ENCODE peak calls at places on chromosomes 7 and 10, in five cellular contexts. P is A549, K is T1000, E is iPS-NIHi11, I is activated gamma-delta T cell treated with Interleukin-2 at 50 U/mL for 16 hours. V is an unnamed sample.

GRCh38 chr10:132411561-132412253 is 14.7 kb downstream of the PWWP2B start:
- DNase-seq in P (no peak), K (no peak), E (no peak), I (no peak), V (no peak)

GRCh38 chr7:42981595-42981994 is 49.4 kb downstream of the MRPL32 start:
- DNase-seq in P (no peak), K (no peak), E (no peak), I (no peak), V (no peak)

GRCh38 chr10:6406220-6407033 is 173.6 kb downstream of the PRKCQ start:
- DNase-seq in P (peak), K (no peak), E (no peak), I (no peak), V (no peak)

GRCh38 chr10:77628906-77629730 is 8.5 kb downstream of the KCNMA1 start:
- DNase-seq in P (no peak), K (peak), E (no peak), I (no peak), V (no peak)

GRCh38 chr10:132660385-132660784 is 122.8 kb downstream of the INPP5A start:
- DNase-seq in P (no peak), K (no peak), E (no peak), I (no peak), V (no peak)

GRCh38 chr7:3753868-3754267 is 452.8 kb downstream of the SDK1 start:
- DNase-seq in P (no peak), K (no peak), E (no peak), I (no peak), V (no peak)

GRCh38 chr7:55160539-55160938 is 141.7 kb downstream of the EGFR start:
- DNase-seq in P (no peak), K (no peak), E (no peak), I (no peak), V (no peak)

GRCh38 chr10:97376413-97376812 is 24.7 kb downstream of the RRP12 start:
- DNase-seq in P (no peak), K (no peak), E (no peak), I (no peak), V (no peak)

GRCh38 chr10:100307716-100308115 is 21.2 kb upstream of the BLOC1S2 start:
- DNase-seq in P (no peak), K (no peak), E (no peak), I (no peak), V (no peak)

GRCh38 chr7:18685961-18686360 is 190.4 kb downstream of the HDAC9 start:
- DNase-seq in P (no peak), K (no peak), E (no peak), I (no peak), V (no peak)

GRCh38 chr10:31623466-31623865 is 304.4 kb downstream of the ZEB1 start:
- DNase-seq in P (no peak), K (no peak), E (no peak), I (no peak), V (no peak)

GRCh38 chr7:153951207-153951725 is 100.9 kb upstream of the DPP6 start:
- DNase-seq in P (no peak), K (no peak), E (no peak), I (no peak), V (no peak)

GRCh38 chr10:78337016-78337415 is 303.4 kb downstream of the RPS24 start:
- DNase-seq in P (no peak), K (no peak), E (no peak), I (no peak), V (no peak)

GRCh38 chr10:14009315-14010082 is 321.2 kb downstream of the FRMD4A start:
- DNase-seq in P (no peak), K (peak), E (no peak), I (peak), V (peak)

GRCh38 chr7:80918909-80919721 is at the start of gene SEMA3C:
- DNase-seq in P (peak), K (peak), E (peak), I (no peak), V (no peak)

GRCh38 chr10:11670311-11670825 is 58.9 kb upstream of the USP6NL start:
- DNase-seq in P (no peak), K (no peak), E (no peak), I (no peak), V (no peak)

GRCh38 chr7:28002638-28003037 is 178.0 kb downstream of the JAZF1 start:
- DNase-seq in P (no peak), K (no peak), E (peak), I (no peak), V (no peak)

GRCh38 chr10:99784025-99784730 is 1.7 kb downstream of the ABCC2 start:
- DNase-seq in P (no peak), K (no peak), E (no peak), I (no peak), V (no peak)

GRCh38 chr10:124557648-124558338 is 96.2 kb downstream of the LHPP start:
- DNase-seq in P (no peak), K (no peak), E (no peak), I (no peak), V (no peak)

GRCh38 chr7:21011153-21011552 is 224.5 kb upstream of the SP8 start:
- DNase-seq in P (no peak), K (no peak), E (no peak), I (no peak), V (no peak)

GRCh38 chr7:30430777-30431176 is 47.8 kb downstream of the NOD1 start:
- DNase-seq in P (no peak), K (no peak), E (no peak), I (no peak), V (no peak)

GRCh38 chr7:88254721-88255120 is 34.9 kb upstream of the SRI start:
- DNase-seq in P (peak), K (peak), E (peak), I (no peak), V (no peak)

GRCh38 chr10:24462889-24463552 is 254.1 kb downstream of the KIAA1217 start:
- DNase-seq in P (no peak), K (no peak), E (no peak), I (no peak), V (no peak)

GRCh38 chr10:71089162-71089561 is 123.2 kb upstream of the UNC5B start:
- DNase-seq in P (no peak), K (no peak), E (peak), I (no peak), V (no peak)

GRCh38 chr7:155874010-155874409 is 61.7 kb upstream of the SHH start:
- DNase-seq in P (no peak), K (no peak), E (no peak), I (no peak), V (no peak)

GRCh38 chr10:44384601-44385422 is at the start of gene CXCL12:
- DNase-seq in P (no peak), K (no peak), E (peak), I (no peak), V (no peak)

GRCh38 chr7:17269345-17270221 is 28.9 kb upstream of the AHR start:
- DNase-seq in P (no peak), K (no peak), E (no peak), I (no peak), V (no peak)

GRCh38 chr7:131145026-131145425 is 182.7 kb upstream of the MKLN1 start:
- DNase-seq in P (peak), K (no peak), E (no peak), I (no peak), V (no peak)

GRCh38 chr10:12684784-12685183 is 316.7 kb downstream of the CCDC3 start:
- DNase-seq in P (no peak), K (no peak), E (no peak), I (no peak), V (no peak)

GRCh38 chr7:18590744-18591340 is 95.3 kb downstream of the HDAC9 start:
- DNase-seq in P (peak), K (no peak), E (peak), I (no peak), V (no peak)

GRCh38 chr10:71708301-71708703 is 11.3 kb downstream of the C10orf105 start:
- DNase-seq in P (peak), K (no peak), E (peak), I (peak), V (peak)

GRCh38 chr7:90607196-90607595 is 11.1 kb downstream of the CDK14 start:
- DNase-seq in P (no peak), K (no peak), E (no peak), I (no peak), V (no peak)

GRCh38 chr7:134814730-134815364 is 35.4 kb downstream of the CALD1 start:
- DNase-seq in P (no peak), K (no peak), E (no peak), I (no peak), V (no peak)

GRCh38 chr10:77251297-77252013 is 386.2 kb downstream of the KCNMA1 start:
- DNase-seq in P (peak), K (no peak), E (peak), I (peak), V (peak)